ENCODE peak calls at places on chromosomes 3 and 15, in five cellular contexts. E, S, Y, K and I are unnamed samples.
A peak's percentile ranks its signal among the peaks of the same experiment; 100 is the strongest.

GRCh38 chr3:137222736-137223135 is 265.0 kb downstream of the IL20RB start:
- DNase-seq in E (no peak), Y (no peak), K (no peak), S (no peak), I (no peak)

GRCh38 chr15:76576526-76577279 is 240.1 kb downstream of the ISL2 start:
- DNase-seq in Y (no peak), S (no peak), K (no peak), E (peak; percentile 43), I (peak; percentile 1)

GRCh38 chr15:37111427-37111717 is 11.0 kb upstream of the MEIS2 start:
- DNase-seq in K (no peak), E (no peak), Y (no peak), S (no peak), I (no peak)

GRCh38 chr3:29203846-29204245 is 77.0 kb upstream of the RBMS3 start:
- DNase-seq in Y (no peak), K (no peak), E (no peak), S (no peak), I (peak; percentile 27)

GRCh38 chr3:59425942-59426341 is 376.1 kb upstream of the CFAP20DC start:
- DNase-seq in Y (no peak), K (peak; percentile 22), E (no peak), S (no peak), I (no peak)

GRCh38 chr3:193605876-193606275 is 12.9 kb downstream of the OPA1 start:
- DNase-seq in S (peak; percentile 41), E (peak; percentile 71), K (peak; percentile 34), Y (peak; percentile 55), I (peak; percentile 81)

GRCh38 chr15:70597056-70597603 is 166.2 kb downstream of the UACA start:
- DNase-seq in K (no peak), E (no peak), S (no peak), Y (peak; percentile 23), I (peak; percentile 26)

GRCh38 chr3:26099692-26100091 is 309.8 kb downstream of the OXSM start:
- DNase-seq in K (no peak), E (no peak), S (peak; percentile 66), Y (no peak), I (no peak)